ENCODE peak calls at places on chromosomes 4 and X, in ten cellular contexts. One of them, this sample, is unnamed.

GRCh38 chr4:90357117-90357710 is 230.0 kb downstream of the CCSER1 start:
- DNase-seq in foreskin keratinocyte: peak
- DNase-seq in GM10248: peak
- DNase-seq in HuH-7: peak
- DNase-seq in uterus: no peak
- DNase-seq in iPS DF 19.7: peak
- DNase-seq in dermis blood vessel endothelial cell: peak
- DNase-seq in H54: no peak
- DNase-seq in germinal center: no peak
- DNase-seq in amniotic epithelial cell: peak
- DNase-seq in this sample: peak

GRCh38 chrX:23756165-23756564 is 13.1 kb upstream of the ACOT9 start:
- DNase-seq in HuH-7: peak
- DNase-seq in foreskin keratinocyte: no peak
- DNase-seq in germinal center: peak
- DNase-seq in H54: no peak
- DNase-seq in dermis blood vessel endothelial cell: peak
- DNase-seq in iPS DF 19.7: no peak
- DNase-seq in GM10248: peak
- DNase-seq in amniotic epithelial cell: peak
- DNase-seq in uterus: peak
- DNase-seq in this sample: no peak

GRCh38 chr4:110154586-110154985 is 43.8 kb downstream of the ELOVL6 start:
- DNase-seq in dermis blood vessel endothelial cell: no peak
- DNase-seq in germinal center: no peak
- DNase-seq in H54: no peak
- DNase-seq in HuH-7: no peak
- DNase-seq in iPS DF 19.7: no peak
- DNase-seq in uterus: no peak
- DNase-seq in foreskin keratinocyte: no peak
- DNase-seq in GM10248: no peak
- DNase-seq in amniotic epithelial cell: no peak
- DNase-seq in this sample: no peak

GRCh38 chr4:125200556-125200955 is 114.2 kb upstream of the FAT4 start:
- DNase-seq in uterus: no peak
- DNase-seq in iPS DF 19.7: no peak
- DNase-seq in HuH-7: no peak
- DNase-seq in amniotic epithelial cell: no peak
- DNase-seq in H54: no peak
- DNase-seq in germinal center: no peak
- DNase-seq in dermis blood vessel endothelial cell: no peak
- DNase-seq in GM10248: no peak
- DNase-seq in foreskin keratinocyte: no peak
- DNase-seq in this sample: no peak

GRCh38 chr4:123300625-123301024 is 96.0 kb upstream of the SPRY1 start:
- DNase-seq in uterus: no peak
- DNase-seq in foreskin keratinocyte: no peak
- DNase-seq in HuH-7: no peak
- DNase-seq in dermis blood vessel endothelial cell: no peak
- DNase-seq in GM10248: no peak
- DNase-seq in germinal center: no peak
- DNase-seq in amniotic epithelial cell: no peak
- DNase-seq in iPS DF 19.7: no peak
- DNase-seq in H54: no peak
- DNase-seq in this sample: no peak

GRCh38 chr4:122341906-122342305 is 36.9 kb upstream of the ADAD1 start:
- DNase-seq in iPS DF 19.7: no peak
- DNase-seq in GM10248: no peak
- DNase-seq in uterus: no peak
- DNase-seq in HuH-7: no peak
- DNase-seq in H54: peak
- DNase-seq in foreskin keratinocyte: peak
- DNase-seq in germinal center: no peak
- DNase-seq in dermis blood vessel endothelial cell: peak
- DNase-seq in amniotic epithelial cell: peak
- DNase-seq in this sample: peak

GRCh38 chrX:55118574-55118973 is 29.8 kb downstream of the PAGE2 start:
- DNase-seq in GM10248: no peak
- DNase-seq in amniotic epithelial cell: no peak
- DNase-seq in dermis blood vessel endothelial cell: no peak
- DNase-seq in germinal center: no peak
- DNase-seq in iPS DF 19.7: no peak
- DNase-seq in uterus: no peak
- DNase-seq in H54: no peak
- DNase-seq in foreskin keratinocyte: no peak
- DNase-seq in HuH-7: no peak
- DNase-seq in this sample: no peak

GRCh38 chr4:7614350-7614949 is 179.7 kb upstream of the PSAPL1 start:
- DNase-seq in uterus: no peak
- DNase-seq in foreskin keratinocyte: no peak
- DNase-seq in amniotic epithelial cell: no peak
- DNase-seq in GM10248: no peak
- DNase-seq in germinal center: no peak
- DNase-seq in H54: no peak
- DNase-seq in iPS DF 19.7: no peak
- DNase-seq in HuH-7: no peak
- DNase-seq in dermis blood vessel endothelial cell: no peak
- DNase-seq in this sample: no peak

GRCh38 chr4:26330186-26330787 is 9.5 kb downstream of the RBPJ start:
- DNase-seq in uterus: no peak
- DNase-seq in dermis blood vessel endothelial cell: peak
- DNase-seq in foreskin keratinocyte: no peak
- DNase-seq in germinal center: peak
- DNase-seq in GM10248: peak
- DNase-seq in amniotic epithelial cell: peak
- DNase-seq in iPS DF 19.7: no peak
- DNase-seq in H54: no peak
- DNase-seq in HuH-7: peak
- DNase-seq in this sample: no peak

GRCh38 chr4:100284302-100284701 is 94.0 kb upstream of the DDIT4L start:
- DNase-seq in uterus: no peak
- DNase-seq in GM10248: no peak
- DNase-seq in foreskin keratinocyte: no peak
- DNase-seq in iPS DF 19.7: no peak
- DNase-seq in HuH-7: no peak
- DNase-seq in amniotic epithelial cell: no peak
- DNase-seq in H54: no peak
- DNase-seq in dermis blood vessel endothelial cell: no peak
- DNase-seq in germinal center: no peak
- DNase-seq in this sample: no peak

GRCh38 chr4:4260185-4260751 is 12.2 kb upstream of the TMEM128 start:
- DNase-seq in iPS DF 19.7: no peak
- DNase-seq in amniotic epithelial cell: peak
- DNase-seq in dermis blood vessel endothelial cell: peak
- DNase-seq in H54: peak
- DNase-seq in germinal center: peak
- DNase-seq in GM10248: peak
- DNase-seq in HuH-7: peak
- DNase-seq in foreskin keratinocyte: peak
- DNase-seq in uterus: no peak
- DNase-seq in this sample: peak

GRCh38 chr4:88522702-88523324 is 763 bp downstream of the PYURF start:
- DNase-seq in dermis blood vessel endothelial cell: peak
- DNase-seq in germinal center: peak
- DNase-seq in iPS DF 19.7: no peak
- DNase-seq in uterus: peak
- DNase-seq in foreskin keratinocyte: no peak
- DNase-seq in GM10248: peak
- DNase-seq in HuH-7: no peak
- DNase-seq in H54: no peak
- DNase-seq in amniotic epithelial cell: peak
- DNase-seq in this sample: no peak

GRCh38 chr4:125266901-125267601 is 47.7 kb upstream of the FAT4 start:
- DNase-seq in GM10248: no peak
- DNase-seq in amniotic epithelial cell: peak
- DNase-seq in uterus: no peak
- DNase-seq in foreskin keratinocyte: peak
- DNase-seq in HuH-7: no peak
- DNase-seq in germinal center: no peak
- DNase-seq in H54: no peak
- DNase-seq in iPS DF 19.7: no peak
- DNase-seq in dermis blood vessel endothelial cell: no peak
- DNase-seq in this sample: peak

GRCh38 chrX:49116076-49116475 is 7.5 kb downstream of the GPKOW start:
- DNase-seq in dermis blood vessel endothelial cell: peak
- DNase-seq in GM10248: no peak
- DNase-seq in HuH-7: no peak
- DNase-seq in uterus: no peak
- DNase-seq in foreskin keratinocyte: no peak
- DNase-seq in germinal center: no peak
- DNase-seq in iPS DF 19.7: no peak
- DNase-seq in H54: no peak
- DNase-seq in amniotic epithelial cell: no peak
- DNase-seq in this sample: no peak

GRCh38 chr4:76374744-76375143 is 46.2 kb downstream of the CCDC158 start:
- DNase-seq in foreskin keratinocyte: no peak
- DNase-seq in iPS DF 19.7: no peak
- DNase-seq in uterus: no peak
- DNase-seq in H54: no peak
- DNase-seq in HuH-7: no peak
- DNase-seq in amniotic epithelial cell: peak
- DNase-seq in germinal center: no peak
- DNase-seq in dermis blood vessel endothelial cell: peak
- DNase-seq in GM10248: no peak
- DNase-seq in this sample: no peak

GRCh38 chr4:147479817-147480216 is 1.1 kb upstream of the EDNRA start:
- DNase-seq in uterus: peak
- DNase-seq in iPS DF 19.7: no peak
- DNase-seq in dermis blood vessel endothelial cell: no peak
- DNase-seq in GM10248: no peak
- DNase-seq in HuH-7: no peak
- DNase-seq in foreskin keratinocyte: no peak
- DNase-seq in H54: no peak
- DNase-seq in amniotic epithelial cell: no peak
- DNase-seq in germinal center: no peak
- DNase-seq in this sample: peak

GRCh38 chr4:101660607-101661006 is 129.9 kb upstream of the BANK1 start:
- DNase-seq in foreskin keratinocyte: no peak
- DNase-seq in amniotic epithelial cell: no peak
- DNase-seq in uterus: no peak
- DNase-seq in HuH-7: no peak
- DNase-seq in iPS DF 19.7: no peak
- DNase-seq in germinal center: no peak
- DNase-seq in dermis blood vessel endothelial cell: no peak
- DNase-seq in H54: no peak
- DNase-seq in GM10248: no peak
- DNase-seq in this sample: no peak

GRCh38 chr4:139740531-139741041 is 75.0 kb downstream of the MGST2 start:
- DNase-seq in germinal center: no peak
- DNase-seq in dermis blood vessel endothelial cell: peak
- DNase-seq in HuH-7: peak
- DNase-seq in iPS DF 19.7: no peak
- DNase-seq in H54: no peak
- DNase-seq in foreskin keratinocyte: peak
- DNase-seq in amniotic epithelial cell: peak
- DNase-seq in uterus: peak
- DNase-seq in GM10248: no peak
- DNase-seq in this sample: peak

GRCh38 chr4:176718881-176719280 is 73.8 kb downstream of the VEGFC start:
- DNase-seq in iPS DF 19.7: no peak
- DNase-seq in dermis blood vessel endothelial cell: no peak
- DNase-seq in H54: no peak
- DNase-seq in foreskin keratinocyte: no peak
- DNase-seq in germinal center: no peak
- DNase-seq in HuH-7: no peak
- DNase-seq in GM10248: no peak
- DNase-seq in amniotic epithelial cell: no peak
- DNase-seq in uterus: no peak
- DNase-seq in this sample: no peak